ENCODE peak calls at places on chromosomes 6 and 20, in ten cellular contexts. I is dorsolateral prefrontal cortex; E is adipocyte; J is stimulated activated CD4-positive, alpha-beta T cell treated with anti-CD3 and anti-CD28 coated beads, Interleukin-4, amount 100 ng/mL, for 4 hours; F is non-pigmented ciliary epithelial cell; S is T-helper 9 cell; Z is activated CD4-positive, alpha-beta T cell treated with anti-CD3 and anti-CD28 coated beads, Interleukin-2, amount 10 ng/mL, durations not matched to agents 7 days and 5 days; Y is Ammon's horn; K is Caki2; X is GM12891. C is an unnamed sample.

GRCh38 chr6:140174509-140174908 is 800.1 kb upstream of the CITED2 start:
- DNase-seq in S (no peak), J (no peak), Z (no peak), X (no peak), K (peak; percentile 3), E (peak; percentile 96), I (no peak), F (peak; percentile 88), Y (no peak), C (no peak)

GRCh38 chr6:111794300-111794699 is 79.0 kb downstream of the FYN start:
- DNase-seq in Y (no peak), X (no peak), S (no peak), E (no peak), K (no peak), Z (no peak), F (no peak), J (no peak), I (no peak), C (no peak)

GRCh38 chr20:12394786-12395185 is 477.1 kb downstream of the BTBD3 start:
- DNase-seq in K (peak; percentile 95), F (no peak), I (no peak), E (no peak), S (no peak), Y (no peak), X (no peak), Z (no peak), J (no peak), C (no peak)

GRCh38 chr20:32437391-32438074 is 79.4 kb downstream of the ASXL1 start:
- DNase-seq in Y (no peak), S (no peak), I (no peak), X (no peak), Z (no peak), K (no peak), E (no peak), J (no peak), F (no peak), C (no peak)

GRCh38 chr6:43052842-43053544 is 658 bp downstream of the CUL7 start:
- DNase-seq in I (no peak), F (no peak), X (peak; percentile 51), Z (peak; percentile 21), Y (no peak), J (peak; percentile 3), K (no peak), S (no peak), E (peak; percentile 37), C (no peak)

GRCh38 chr6:26327450-26328264 is 37.3 kb upstream of the BTN3A2 start:
- DNase-seq in F (no peak), E (peak; percentile 84), K (peak; percentile 92), J (peak; percentile 72), I (no peak), S (peak; percentile 44), X (no peak), Z (peak; percentile 57), Y (peak; percentile 38), C (peak; percentile 52)

GRCh38 chr6:83815631-83816030 is 37.5 kb upstream of the RIPPLY2 start:
- DNase-seq in K (peak; percentile 77), E (peak; percentile 3), I (no peak), Y (no peak), F (peak; percentile 26), Z (no peak), X (no peak), S (no peak), J (no peak), C (no peak)

GRCh38 chr6:137811121-137811911 is 55.7 kb upstream of the TNFAIP3 start:
- DNase-seq in E (peak; percentile 74), Z (peak; percentile 72), S (peak; percentile 70), Y (peak; percentile 45), K (peak; percentile 81), J (peak; percentile 87), I (no peak), F (peak; percentile 69), X (peak; percentile 55), C (no peak)

GRCh38 chr6:52149076-52149475 is 37.1 kb upstream of the IL17A start:
- DNase-seq in S (no peak), K (no peak), I (no peak), X (no peak), J (no peak), F (no peak), E (no peak), Y (no peak), Z (no peak), C (no peak)

GRCh38 chr6:44415424-44415823 is 27.9 kb downstream of the CDC5L start:
- DNase-seq in I (no peak), X (no peak), J (no peak), F (no peak), Z (no peak), K (no peak), Y (no peak), S (no peak), E (no peak), C (no peak)

GRCh38 chr6:169906741-169907418 is 155.5 kb downstream of the ERMARD start:
- DNase-seq in Z (no peak), Y (no peak), F (no peak), E (no peak), X (no peak), J (no peak), I (no peak), K (no peak), S (no peak), C (no peak)

GRCh38 chr20:13105864-13106457 is 97.2 kb downstream of the SPTLC3 start:
- DNase-seq in E (peak; percentile 81), F (peak; percentile 14), I (no peak), S (no peak), Y (peak; percentile 27), K (peak; percentile 36), Z (peak; percentile 20), J (no peak), X (no peak), C (no peak)

GRCh38 chr20:36435799-36436541 is 105.3 kb upstream of the MYL9 start:
- DNase-seq in Z (peak; percentile 90), Y (no peak), K (peak; percentile 89), S (peak; percentile 84), F (no peak), E (peak; percentile 70), X (peak; percentile 57), I (no peak), J (peak; percentile 87), C (no peak)

GRCh38 chr6:6806793-6807518 is 218.4 kb downstream of the LY86 start:
- DNase-seq in Y (peak; percentile 79), X (no peak), S (no peak), E (no peak), J (no peak), Z (no peak), I (no peak), F (no peak), K (no peak), C (peak; percentile 48)

GRCh38 chr20:62723351-62723750 is 14.7 kb downstream of the NTSR1 start:
- DNase-seq in S (no peak), X (no peak), Z (no peak), K (no peak), E (no peak), F (no peak), Y (no peak), J (no peak), I (no peak), C (no peak)

GRCh38 chr20:19893356-19893755 is 123.8 kb upstream of the NAA20 start:
- DNase-seq in J (no peak), S (no peak), X (no peak), I (no peak), E (no peak), Z (no peak), Y (no peak), F (no peak), K (no peak), C (no peak)

GRCh38 chr6:168216741-168217140 is 102.8 kb downstream of the DACT2 start:
- DNase-seq in S (no peak), I (no peak), Y (peak; percentile 63), Z (no peak), J (no peak), E (no peak), F (no peak), K (no peak), X (no peak), C (peak; percentile 47)

GRCh38 chr6:7391244-7391643 is 1.6 kb downstream of the RIOK1 start:
- DNase-seq in S (no peak), X (no peak), J (no peak), F (no peak), Z (no peak), E (no peak), I (no peak), K (no peak), Y (no peak), C (no peak)

GRCh38 chr6:18489335-18489734 is 102.2 kb downstream of the RNF144B start:
- DNase-seq in E (no peak), Y (no peak), S (no peak), I (no peak), F (no peak), Z (no peak), J (no peak), X (no peak), K (no peak), C (no peak)

GRCh38 chr6:67068781-67069180 is 1361.8 kb upstream of the EYS start:
- DNase-seq in K (no peak), E (no peak), J (no peak), F (no peak), Z (no peak), S (no peak), X (no peak), I (no peak), Y (no peak), C (no peak)

GRCh38 chr6:61809004-61809595 is 476.9 kb downstream of the KHDRBS2 start:
- DNase-seq in I (no peak), Z (no peak), Y (peak; percentile 64), J (no peak), S (no peak), F (no peak), E (peak; percentile 35), K (peak; percentile 28), X (peak; percentile 1), C (peak; percentile 18)

GRCh38 chr20:5349448-5349847 is 32.7 kb upstream of the PROKR2 start:
- DNase-seq in K (no peak), S (no peak), J (no peak), E (no peak), X (no peak), Z (no peak), I (no peak), Y (no peak), F (no peak), C (no peak)

GRCh38 chr6:16420715-16421461 is 182.5 kb downstream of the GMPR start:
- DNase-seq in K (no peak), Z (peak; percentile 53), X (no peak), S (peak; percentile 35), Y (no peak), F (peak; percentile 23), J (peak; percentile 40), I (no peak), E (peak; percentile 50), C (no peak)

GRCh38 chr20:62548483-62548882 is 72.7 kb upstream of the GATA5 start:
- DNase-seq in S (no peak), J (no peak), X (no peak), Y (no peak), F (no peak), K (no peak), E (no peak), Z (no peak), I (no peak), C (no peak)

GRCh38 chr6:52538921-52539354 is 37.9 kb downstream of the TRAM2 start:
- DNase-seq in Y (no peak), Z (no peak), I (no peak), E (peak; percentile 57), J (no peak), X (no peak), F (no peak), K (no peak), S (no peak), C (no peak)

GRCh38 chr6:135789375-135789774 is 62.1 kb upstream of the PDE7B start:
- DNase-seq in Y (no peak), X (no peak), K (no peak), E (no peak), J (no peak), I (no peak), Z (no peak), S (no peak), F (no peak), C (no peak)

GRCh38 chr6:74731921-74732320 is 473.9 kb downstream of the COL12A1 start:
- DNase-seq in S (no peak), E (peak; percentile 75), Z (no peak), J (no peak), K (no peak), Y (no peak), F (peak; percentile 91), I (no peak), X (no peak), C (no peak)

GRCh38 chr6:100730001-100730400 is 151.1 kb downstream of the ASCC3 start:
- DNase-seq in J (no peak), X (no peak), Z (no peak), K (no peak), Y (no peak), S (no peak), E (no peak), F (no peak), I (no peak), C (no peak)

C was measured in putamen.